ENCODE peak calls at places on chromosome 22, in seven cellular contexts. U is A549, K is HFFc6, F is uterus, G is fibroblast of the aortic adventitia, R is fibroblast of lung, B is transverse colon. O is an unnamed sample.

GRCh38 chr22:29344137-29344536 is 28.6 kb upstream of the RASL10A start:
- DNase-seq in K (peak; percentile 98), G (peak; percentile 91), R (peak; percentile 29), U (peak; percentile 31), B (peak; percentile 45), F (peak; percentile 75), O (peak; percentile 38)

GRCh38 chr22:42434748-42435425 is 2.7 kb upstream of the NFAM1 start:
- DNase-seq in B (no peak), G (no peak), F (no peak), U (no peak), R (no peak), K (no peak), O (no peak)

GRCh38 chr22:43273902-43274484 is 69.2 kb downstream of the SCUBE1 start:
- DNase-seq in G (peak; percentile 65), B (no peak), R (peak; percentile 60), K (peak; percentile 33), F (peak; percentile 50), U (peak; percentile 69), O (peak; percentile 69)

GRCh38 chr22:23289851-23290724 is 109.8 kb downstream of the BCR start:
- DNase-seq in R (peak; percentile 61), U (peak; percentile 69), K (peak; percentile 53), F (no peak), G (peak; percentile 54), B (peak; percentile 73), O (peak; percentile 63)

GRCh38 chr22:43298062-43298801 is 44.9 kb downstream of the SCUBE1 start:
- DNase-seq in U (no peak), F (peak; percentile 42), R (peak; percentile 13), G (peak; percentile 24), K (no peak), B (no peak), O (no peak)

GRCh38 chr22:31829505-31829904 is 75.7 kb downstream of the DEPDC5 start:
- DNase-seq in G (peak; percentile 90), R (peak; percentile 83), K (peak; percentile 93), U (peak; percentile 77), F (no peak), B (no peak), O (peak; percentile 19)

GRCh38 chr22:19941365-19942070 is at the start of the genes COMT and TXNRD2:
- DNase-seq in G (peak; percentile 51), B (peak; percentile 78), U (peak; percentile 62), R (peak; percentile 62), K (peak; percentile 33), F (peak; percentile 73), O (peak; percentile 78)

GRCh38 chr22:29848115-29848514 is 10.0 kb upstream of the ASCC2 start:
- DNase-seq in F (no peak), G (no peak), K (no peak), U (no peak), R (no peak), B (no peak), O (no peak)

GRCh38 chr22:22462813-22463567 is 45.6 kb downstream of the ZNF280B start:
- DNase-seq in F (no peak), U (no peak), G (peak; percentile 3), R (no peak), K (no peak), B (no peak), O (no peak)

GRCh38 chr22:28600546-28601143 is 79.0 kb downstream of the TTC28 start:
- DNase-seq in B (no peak), G (peak; percentile 84), K (peak; percentile 68), U (peak; percentile 11), R (peak; percentile 82), F (no peak), O (peak; percentile 21)

GRCh38 chr22:42272431-42273004 is 2.1 kb upstream of the TCF20 start:
- DNase-seq in K (no peak), U (no peak), R (no peak), F (no peak), B (no peak), G (no peak), O (no peak)

GRCh38 chr22:22034469-22035132 is 52.0 kb upstream of the TOP3B start:
- DNase-seq in U (no peak), B (no peak), R (no peak), F (no peak), G (no peak), K (no peak), O (no peak)

GRCh38 chr22:19886605-19887250 is 32.1 kb upstream of the GNB1L start:
- DNase-seq in F (no peak), G (peak; percentile 38), B (no peak), U (no peak), R (peak; percentile 59), K (peak; percentile 63), O (no peak)

GRCh38 chr22:19128946-19129727 is 2.0 kb upstream of the TSSK2 start:
- DNase-seq in F (no peak), G (no peak), B (no peak), R (no peak), K (no peak), U (no peak), O (no peak)

GRCh38 chr22:47200273-47201051 is 438.0 kb downstream of the TBC1D22A start:
- DNase-seq in B (no peak), U (no peak), G (peak; percentile 8), R (peak; percentile 66), F (no peak), K (no peak), O (no peak)

GRCh38 chr22:25364281-25364680 is 144.8 kb downstream of the CRYBB2 start:
- DNase-seq in B (peak; percentile 23), K (no peak), F (no peak), R (no peak), G (no peak), U (no peak), O (no peak)

GRCh38 chr22:43014062-43014875 is 680 bp downstream of the PACSIN2 start:
- DNase-seq in F (peak; percentile 44), G (peak; percentile 37), U (no peak), B (peak; percentile 59), K (no peak), R (no peak), O (peak; percentile 54)

GRCh38 chr22:38262051-38262795 is 10.6 kb downstream of the TMEM184B start:
- DNase-seq in F (peak; percentile 57), R (no peak), G (no peak), U (no peak), B (peak; percentile 78), K (no peak), O (peak; percentile 52)

GRCh38 chr22:48575567-48576332 is 1251.9 kb downstream of the BRD1 start:
- DNase-seq in B (no peak), F (no peak), R (no peak), K (no peak), U (no peak), G (no peak), O (no peak)

GRCh38 chr22:25753252-25753651 is 11.3 kb downstream of the MYO18B start:
- DNase-seq in K (no peak), U (no peak), B (no peak), G (no peak), R (no peak), F (no peak), O (no peak)

GRCh38 chr22:46894081-46894671 is 131.7 kb downstream of the TBC1D22A start:
- DNase-seq in K (peak; percentile 2), F (no peak), R (peak; percentile 24), U (no peak), G (no peak), B (no peak), O (no peak)

GRCh38 chr22:42080287-42080686 is 787 bp downstream of the SMDT1 start:
- DNase-seq in R (peak; percentile 49), U (no peak), G (peak; percentile 60), K (peak; percentile 51), F (no peak), B (peak; percentile 53), O (peak; percentile 25)

GRCh38 chr22:23233746-23234408 is 53.6 kb downstream of the BCR start:
- DNase-seq in G (peak; percentile 70), F (peak; percentile 37), K (peak; percentile 24), R (peak; percentile 82), B (no peak), U (no peak), O (no peak)

DNA sequence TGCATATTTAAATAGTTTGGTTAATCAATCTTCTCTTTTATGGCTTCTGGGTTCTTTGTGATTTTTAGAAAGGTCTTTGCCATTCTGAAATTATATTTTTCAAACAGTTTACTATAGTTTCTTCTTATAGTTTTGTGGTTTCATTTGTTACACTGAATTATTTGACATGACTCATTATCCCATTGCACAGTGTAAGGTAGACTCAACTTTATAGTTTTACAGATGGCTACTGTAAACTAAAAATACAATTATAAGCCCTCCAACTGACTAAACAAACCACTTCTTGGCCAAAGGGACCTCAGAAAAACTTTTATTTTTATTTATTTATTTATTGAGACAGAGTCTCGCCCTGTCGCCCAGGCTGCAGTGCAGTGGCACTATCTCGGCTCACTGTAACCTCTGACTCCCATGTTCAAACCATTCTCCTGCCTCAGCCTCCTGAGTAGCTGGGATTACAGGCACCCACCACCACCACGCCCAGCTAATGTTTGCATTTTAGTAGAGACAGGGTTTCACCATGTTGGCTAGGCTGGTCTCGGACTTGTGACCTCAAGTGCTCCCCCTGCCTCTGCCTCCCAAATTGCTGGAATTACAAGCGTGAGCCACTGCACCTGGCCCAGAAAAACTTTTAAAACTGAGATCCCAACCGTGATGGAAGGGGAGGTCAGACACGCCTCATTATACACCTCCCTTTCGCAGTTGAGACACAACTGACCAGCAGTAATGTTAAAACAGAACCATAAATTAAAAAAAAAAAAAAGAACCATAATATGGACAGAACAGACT is 14.1 kb upstream of the RAC2 start:
- DNase-seq in F (no peak), G (no peak), U (no peak), R (no peak), B (no peak), K (no peak), O (no peak)
- TF ChIP-seq CTCF in F (no peak), G (no peak), U (no peak), R (no peak), B (no peak), K (no peak), O (no peak)

GRCh38 chr22:39309364-39309861 is 10.0 kb downstream of the RPL3 start:
- DNase-seq in U (no peak), R (peak; percentile 16), F (no peak), K (peak; percentile 39), B (no peak), G (no peak), O (peak; percentile 57)
- TF ChIP-seq CTCF in U (no peak), R (peak; percentile 35), F (no peak), K (peak; percentile 65), B (no peak), G (peak; percentile 15), O (peak; percentile 65)

GRCh38 chr22:49724893-49725489 is 102.7 kb downstream of the BRD1 start:
- DNase-seq in U (peak; percentile 68), F (peak; percentile 25), K (no peak), R (peak; percentile 12), G (no peak), B (peak; percentile 46), O (peak; percentile 73)
- TF ChIP-seq CTCF in U (peak; percentile 44), F (peak; percentile 25), K (peak; percentile 60), R (peak; percentile 41), G (peak; percentile 28), B (peak; percentile 37), O (peak; percentile 48)

GRCh38 chr22:45082795-45083194 is 73.0 kb upstream of the PHF21B start:
- DNase-seq in K (no peak), F (no peak), B (no peak), G (peak; percentile 5), R (no peak), U (no peak), O (peak; percentile 48)
- TF ChIP-seq CTCF in K (peak; percentile 72), F (no peak), B (no peak), G (peak; percentile 27), R (no peak), U (peak; percentile 49), O (no peak)